ENCODE peak calls at places on chromosome 17, in four cellular contexts. Q is HepG2, V is K562, R is HCT116. S is an unnamed sample. For H3K36me3, the result is how much of the 10 kb centered on the place peaks cover.

GRCh38 chr17:5758651-5759050 is 174.3 kb upstream of the NLRP1 start:
- DNase-seq in Q (peak), V (peak), R (peak), S (no peak)

GRCh38 chr17:42878123-42878880 is 22.3 kb upstream of the G6PC1 start:
- DNase-seq in Q (peak), V (no peak), R (no peak), S (no peak)

GRCh38 chr17:36793976-36794375 is 143.3 kb upstream of the LHX1 start:
- DNase-seq in Q (no peak), V (no peak), R (no peak), S (no peak)

GRCh38 chr17:75665981-75666380 is 973 bp downstream of the RECQL5 start:
- DNase-seq in Q (no peak), V (no peak), R (no peak), S (no peak)

GRCh38 chr17:32385121-32385520 is 35.2 kb downstream of the ZNF207 start:
- DNase-seq in Q (no peak), V (no peak), R (no peak), S (no peak)

GRCh38 chr17:55691666-55692065 is 31.0 kb downstream of the TMEM100 start:
- DNase-seq in Q (no peak), V (no peak), R (no peak), S (no peak)

GRCh38 chr17:35727635-35728034 is 3.8 kb upstream of the RASL10B start:
- DNase-seq in Q (no peak), V (no peak), R (no peak), S (no peak)

GRCh38 chr17:737561-738113 is 5.2 kb downstream of the TLCD3A start:
- DNase-seq in Q (no peak), V (no peak), R (no peak), S (no peak)

DNA sequence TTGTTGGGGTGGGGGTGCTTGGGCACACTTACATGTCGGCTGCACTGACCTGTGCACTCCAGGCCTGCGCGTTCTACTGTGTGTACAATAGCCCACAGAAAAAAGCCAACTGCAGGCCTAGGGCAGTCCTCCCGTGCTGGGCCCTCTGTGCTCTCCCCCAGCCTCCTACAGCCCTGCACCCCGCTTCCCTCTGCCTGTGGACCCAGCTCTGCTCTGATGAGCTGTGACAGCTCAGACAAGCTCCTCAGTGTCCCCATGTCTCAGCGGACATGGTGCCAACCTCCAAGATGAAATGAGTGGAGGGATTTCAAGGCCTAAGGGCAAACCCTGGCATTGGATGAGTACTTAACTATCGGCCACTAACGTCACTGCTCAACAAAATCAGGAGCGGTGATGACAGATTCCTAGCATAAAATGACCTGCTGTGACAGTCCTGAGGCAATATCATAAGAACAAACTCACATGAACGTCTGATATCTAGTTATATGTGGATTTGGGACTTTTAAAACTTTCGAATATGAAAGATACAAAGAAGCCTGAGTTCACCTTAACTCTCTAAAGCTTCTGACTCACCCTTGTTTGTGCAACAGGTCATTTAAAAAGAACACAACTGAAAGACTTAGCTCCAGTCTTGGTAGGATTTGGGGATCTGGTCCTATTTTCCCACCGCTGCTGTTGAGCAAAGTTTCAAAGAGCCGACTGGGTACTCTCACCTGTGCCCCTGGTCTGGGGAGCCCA is 34.7 kb downstream of the CCDC57 start:
- DNase-seq in Q (no peak), V (no peak), R (no peak), S (no peak)
- H3K4me3 ChIP-seq in Q (no peak), V (no peak), R (no peak), S (no peak)

DNA sequence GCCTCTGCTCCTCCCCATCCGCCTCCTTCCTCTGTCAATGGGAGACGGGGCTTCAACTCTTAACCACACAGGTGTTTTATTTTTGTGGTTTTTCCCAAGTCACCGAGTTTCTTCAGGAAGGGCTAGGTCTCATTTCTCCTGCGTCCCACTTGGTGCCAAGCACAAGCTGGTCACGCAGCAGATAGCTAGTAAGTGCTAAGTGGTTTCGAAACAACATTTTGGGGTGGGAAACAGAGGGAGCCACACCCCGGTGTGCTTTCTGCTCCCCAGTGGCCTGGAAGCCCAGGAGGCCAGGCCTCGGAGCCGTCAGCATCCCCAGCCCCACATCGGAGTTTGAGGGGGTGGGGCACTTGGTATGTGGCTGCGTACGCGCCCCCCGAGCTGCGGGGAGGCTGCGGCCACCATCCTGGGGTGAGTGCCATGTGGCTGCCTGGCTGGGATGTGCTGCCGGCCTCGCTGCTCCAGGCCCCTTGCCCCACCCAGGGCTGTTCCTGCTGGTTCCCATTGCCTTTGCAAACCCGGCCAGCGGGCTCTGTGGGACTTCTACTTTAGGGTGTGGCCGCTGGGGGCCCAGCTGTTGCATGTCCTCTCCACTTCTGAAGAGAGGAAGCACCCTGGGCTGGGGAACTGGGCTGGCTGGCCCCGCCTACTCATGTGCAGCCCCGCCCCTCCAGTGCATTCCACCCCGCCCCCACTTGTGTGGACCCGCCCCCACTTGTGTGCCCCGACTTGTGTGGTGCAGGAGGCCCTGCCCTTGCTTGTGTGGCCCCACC is 55.6 kb downstream of the BAIAP2 start:
- DNase-seq in Q (no peak), V (peak), R (no peak), S (no peak)
- H3K36me3 ChIP-seq in Q (under half), V (under half), R (under half), S (under half)

GRCh38 chr17:48551206-48551597 is 6.3 kb upstream of the HOXB2 start:
- DNase-seq in Q (no peak), V (no peak), R (no peak), S (no peak)
- TF ChIP-seq TCF7L2 in Q (no peak), V (no peak), R (no peak), S (no peak)

GRCh38 chr17:49496866-49497146 is 1.7 kb downstream of the NGFR start:
- DNase-seq in Q (no peak), V (no peak), R (no peak), S (no peak)

GRCh38 chr17:49494937-49495841 is at the start of gene NGFR:
- DNase-seq in Q (no peak), V (peak), R (no peak), S (no peak)

GRCh38 chr17:49496183-49496865 is 1.2 kb downstream of the NGFR start:
- DNase-seq in Q (no peak), V (peak), R (no peak), S (no peak)

GRCh38 chr17:49495842-49496182 is 719 bp downstream of the NGFR start:
- DNase-seq in Q (no peak), V (no peak), R (no peak), S (no peak)

GRCh38 chr17:49494399-49494798 is 694 bp upstream of the NGFR start:
- DNase-seq in Q (no peak), V (no peak), R (no peak), S (no peak)
- H3K4me3 ChIP-seq in Q (no peak), V (no peak), R (no peak), S (no peak)

DNA sequence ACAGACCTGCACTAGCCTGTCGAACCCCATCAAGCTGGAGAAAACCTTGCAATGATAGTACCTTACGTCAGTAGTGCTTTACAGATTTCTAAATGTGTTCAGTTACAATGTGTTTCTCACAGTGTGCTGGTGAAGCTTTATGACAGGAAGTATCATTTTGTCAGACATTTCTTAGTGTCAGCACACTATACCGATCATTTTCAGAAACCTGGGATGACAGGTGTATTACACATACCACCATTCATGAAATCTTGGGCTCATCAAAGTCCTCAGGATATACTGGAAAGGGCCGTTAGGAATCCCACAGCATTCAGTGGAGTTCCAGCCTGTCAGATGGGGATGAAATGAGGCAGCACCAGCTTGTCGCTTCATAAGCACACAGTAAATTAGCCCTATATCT is 27.3 kb downstream of the TTC19 start:
- DNase-seq in Q (no peak), V (no peak), R (no peak), S (no peak)
- H3K36me3 ChIP-seq in Q (half or more), V (half or more), R (half or more), S (under half)

DNA sequence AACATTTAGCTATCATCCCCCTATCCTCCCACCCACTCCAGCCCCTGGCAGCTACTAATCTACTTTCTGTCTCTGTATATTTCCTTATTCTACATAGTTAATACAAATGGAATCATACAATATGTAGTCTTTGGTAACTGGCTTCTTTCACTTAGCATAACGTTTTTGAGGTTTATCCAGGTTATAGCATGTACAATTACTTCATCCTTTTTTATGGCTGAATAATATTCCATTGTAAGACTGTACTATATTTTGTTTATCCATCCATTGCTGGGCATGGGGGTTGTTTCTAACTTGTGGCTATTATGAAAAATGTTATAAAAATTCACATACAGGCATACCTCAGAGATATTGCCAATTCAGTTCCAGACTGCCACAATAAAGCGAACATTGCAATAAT is 24.4 kb upstream of the TMEM92 start:
- DNase-seq in Q (no peak), V (no peak), R (no peak), S (no peak)
- TF ChIP-seq TCF7L2 in Q (no peak), V (no peak), R (no peak), S (no peak)

GRCh38 chr17:27834571-27834970 is 34.2 kb upstream of the NOS2 start:
- DNase-seq in Q (no peak), V (no peak), R (no peak), S (no peak)

GRCh38 chr17:27832851-27833250 is 32.5 kb upstream of the NOS2 start:
- DNase-seq in Q (no peak), V (no peak), R (no peak), S (no peak)

GRCh38 chr17:27840688-27841087 is 40.4 kb upstream of the NOS2 start:
- DNase-seq in Q (no peak), V (no peak), R (no peak), S (no peak)

DNA sequence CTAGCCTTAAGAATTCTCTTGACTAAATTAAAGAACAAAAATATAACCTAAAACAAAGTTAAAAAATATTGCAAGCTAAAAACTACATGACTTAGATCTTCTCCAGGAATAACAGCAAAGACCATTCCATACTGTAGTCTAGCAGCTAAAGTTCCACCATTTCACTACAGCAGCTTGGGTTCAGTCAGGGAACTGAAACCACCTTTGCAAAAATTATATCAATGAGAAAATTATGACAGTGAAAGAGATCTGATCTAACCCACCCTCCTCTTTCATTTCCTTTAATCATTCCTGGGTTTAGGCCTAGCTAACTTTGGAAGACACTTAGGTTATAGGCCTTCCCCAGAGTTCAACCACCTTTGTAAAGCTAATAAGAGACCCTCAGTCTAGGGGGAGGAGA is 36.3 kb upstream of the NOS2 start:
- DNase-seq in Q (no peak), V (no peak), R (no peak), S (no peak)
- H3K4me3 ChIP-seq in Q (no peak), V (no peak), R (no peak), S (no peak)